ENCODE peak calls at places on chromosome 15, in five cellular contexts. E is lower lobe of right lung, I is RWPE1, N is HepG2, B is left lung. V is an unnamed sample.

GRCh38 chr15:101490922-101491738 is 1.6 kb upstream of the PCSK6 start:
- DNase-seq in B (no peak), I (peak; percentile 42), E (no peak), N (no peak), V (peak; percentile 17)

GRCh38 chr15:31197497-31198414 is 96.2 kb upstream of the TRPM1 start:
- DNase-seq in E (peak; percentile 76), N (peak; percentile 33), B (peak; percentile 57), I (no peak), V (no peak)

GRCh38 chr15:79640206-79640605 is 208.1 kb downstream of the MINAR1 start:
- DNase-seq in I (peak; percentile 49), E (no peak), B (peak; percentile 46), N (peak; percentile 7), V (no peak)

GRCh38 chr15:81312790-81313543 is 11.0 kb downstream of the STARD5 start:
- DNase-seq in I (peak; percentile 95), B (peak; percentile 80), N (no peak), E (peak; percentile 73), V (peak; percentile 62)

GRCh38 chr15:76340198-76340801 is 3.7 kb downstream of the ISL2 start:
- DNase-seq in N (no peak), E (peak; percentile 52), I (no peak), B (no peak), V (no peak)

GRCh38 chr15:49328941-49329340 is 94.1 kb upstream of the FGF7 start:
- DNase-seq in I (no peak), N (no peak), B (no peak), E (no peak), V (no peak)

GRCh38 chr15:40441012-40441735 is 421 bp downstream of the BAHD1 start:
- DNase-seq in E (peak; percentile 61), B (no peak), I (no peak), N (no peak), V (no peak)

GRCh38 chr15:60634815-60635214 is 155.9 kb upstream of the ICE2 start:
- DNase-seq in B (no peak), I (no peak), E (no peak), N (no peak), V (no peak)

GRCh38 chr15:45648521-45649200 is 13.8 kb downstream of the SQOR start:
- DNase-seq in N (peak; percentile 76), I (peak; percentile 81), B (no peak), E (no peak), V (no peak)

GRCh38 chr15:80173022-80173759 is 20.4 kb downstream of the FAH start:
- DNase-seq in N (peak; percentile 77), B (peak; percentile 73), E (peak; percentile 79), I (peak; percentile 61), V (peak; percentile 72)

GRCh38 chr15:88644741-88645140 is 5.9 kb downstream of the ISG20 start:
- DNase-seq in B (no peak), N (no peak), I (no peak), E (no peak), V (no peak)

GRCh38 chr15:77037475-77038209 is 33.3 kb downstream of the TSPAN3 start:
- DNase-seq in N (no peak), E (peak; percentile 34), B (no peak), I (no peak), V (peak; percentile 17)

GRCh38 chr15:81940467-81941451 is 105.1 kb downstream of the MEX3B start:
- DNase-seq in N (no peak), I (peak; percentile 26), E (no peak), B (no peak), V (no peak)

GRCh38 chr15:99845009-99845408 is 111.8 kb upstream of the LYSMD4 start:
- DNase-seq in E (no peak), N (no peak), I (peak; percentile 6), B (no peak), V (no peak)

GRCh38 chr15:28098360-28098765 is 752 bp downstream of the OCA2 start:
- DNase-seq in B (no peak), I (no peak), E (no peak), N (no peak), V (no peak)

GRCh38 chr15:85755942-85756341 is 38.8 kb downstream of the KLHL25 start:
- DNase-seq in N (no peak), B (peak; percentile 22), I (no peak), E (no peak), V (no peak)

GRCh38 chr15:40372966-40373365 is 9.6 kb upstream of the KNSTRN start:
- DNase-seq in N (no peak), I (no peak), B (no peak), E (no peak), V (no peak)

GRCh38 chr15:74540135-74540760 is 772 bp upstream of the ARID3B start:
- DNase-seq in I (no peak), E (no peak), B (no peak), N (peak; percentile 38), V (peak; percentile 32)

GRCh38 chr15:99403597-99403996 is 152.3 kb downstream of the LRRC28 start:
- DNase-seq in I (no peak), B (no peak), E (no peak), N (no peak), V (no peak)

GRCh38 chr15:33310481-33311311 is at the start of gene RYR3:
- DNase-seq in B (peak; percentile 36), N (no peak), I (no peak), E (no peak), V (no peak)

GRCh38 chr15:29056839-29057450 is 171.2 kb downstream of the APBA2 start:
- DNase-seq in N (no peak), E (no peak), B (no peak), I (no peak), V (no peak)

GRCh38 chr15:66941791-66942190 is 123.6 kb upstream of the SMAD3 start:
- DNase-seq in I (no peak), E (no peak), B (no peak), N (no peak), V (no peak)

GRCh38 chr15:59200560-59200959 is 6.1 kb upstream of the LDHAL6B start:
- DNase-seq in B (no peak), I (peak; percentile 22), N (no peak), E (no peak), V (no peak)

DNA sequence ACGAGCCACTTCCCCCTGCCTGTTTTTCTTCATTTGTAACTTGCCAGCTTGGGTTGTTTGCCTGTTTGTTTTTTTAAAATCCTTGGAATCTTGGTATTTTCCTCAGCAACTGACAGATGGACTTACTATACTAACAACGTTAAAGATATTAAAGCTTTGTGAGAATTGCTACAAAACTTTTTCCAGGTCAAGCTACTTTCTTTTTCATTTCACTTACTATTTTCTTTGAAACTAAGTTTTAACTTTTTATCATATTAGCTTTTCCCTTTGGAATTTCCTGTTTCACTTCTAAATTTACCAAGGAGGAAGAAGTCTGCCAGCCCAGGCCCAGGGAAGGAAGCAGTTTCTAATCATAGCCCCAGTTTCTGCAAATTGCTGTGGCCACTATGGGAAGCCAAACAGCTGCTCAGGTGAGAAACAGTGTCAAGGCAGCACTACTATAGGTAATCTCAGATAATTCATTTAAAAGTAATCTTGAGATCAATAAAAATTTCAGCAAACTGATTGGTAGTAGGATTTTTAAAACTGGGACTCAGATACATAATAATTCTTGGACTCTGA is 18.4 kb downstream of the CYFIP1 start:
- DNase-seq in E (no peak), N (no peak), B (no peak), I (no peak), V (no peak)
- H3K27ac ChIP-seq in E (peak overlapping the region; percentile 67), N (no peak overlapping the region), B (no peak overlapping the region), I (peak overlapping the region; percentile 86), V (peak overlapping the region; percentile 35)

GRCh38 chr15:70318996-70319465 is 221.3 kb upstream of the TLE3 start:
- DNase-seq in E (no peak), N (no peak), B (no peak), I (peak; percentile 14), V (no peak)

GRCh38 chr15:70318594-70318993 is 220.9 kb upstream of the TLE3 start:
- DNase-seq in E (no peak), B (no peak), I (no peak), N (no peak), V (no peak)

GRCh38 chr15:70321106-70321809 is 223.5 kb upstream of the TLE3 start:
- DNase-seq in E (no peak), B (no peak), I (no peak), N (no peak), V (no peak)

GRCh38 chr15:70319466-70319865 is 221.7 kb upstream of the TLE3 start:
- DNase-seq in I (no peak), E (no peak), B (no peak), N (no peak), V (no peak)

DNA sequence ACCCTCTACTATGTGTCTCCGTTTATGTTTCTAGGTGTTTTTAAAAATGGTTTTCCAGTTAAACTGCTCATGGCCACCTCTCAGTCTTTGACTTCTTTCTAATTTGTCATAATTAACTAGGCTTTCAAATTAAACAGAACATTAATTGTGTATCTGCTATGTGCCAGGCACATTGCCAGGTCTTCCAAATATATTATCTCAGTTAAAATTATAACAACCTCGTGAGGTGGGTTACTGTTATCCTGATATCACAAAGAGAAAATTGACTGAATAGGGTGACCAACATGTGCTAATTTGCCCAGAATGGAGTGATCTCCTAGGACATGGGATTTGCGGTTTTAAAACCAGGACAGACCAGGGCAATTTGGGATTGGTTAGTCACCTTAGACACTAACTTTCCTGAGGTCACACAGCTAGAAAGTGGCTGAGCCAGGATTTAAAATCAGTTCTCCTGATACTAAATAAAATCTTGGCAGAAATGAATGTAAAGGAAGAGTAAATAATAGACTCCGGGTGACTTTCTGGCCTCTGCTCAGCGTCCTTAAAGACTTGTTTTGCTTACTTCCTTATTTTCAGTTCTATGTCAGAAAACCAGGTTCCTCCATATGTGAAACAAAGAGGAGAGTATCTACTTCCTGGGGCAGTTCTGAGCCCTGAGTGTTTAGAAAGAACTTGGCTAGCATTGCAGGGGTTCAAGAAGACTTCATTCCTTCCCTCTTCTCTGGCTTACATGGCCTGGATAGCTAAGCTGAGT is 222.5 kb upstream of the TLE3 start:
- DNase-seq in N (no peak), E (no peak), I (no peak), B (no peak), V (no peak)
- H3K27ac ChIP-seq in N (no peak overlapping the region), E (peak overlapping the region; percentile 3), I (no peak overlapping the region), B (no peak overlapping the region), V (no peak overlapping the region)

GRCh38 chr15:43096411-43096810 is 9.4 kb downstream of the UBR1 start:
- DNase-seq in E (no peak), I (no peak), B (no peak), N (no peak), V (no peak)
- H3K27ac ChIP-seq in E (no peak overlapping the region), I (no peak overlapping the region), B (no peak overlapping the region), N (no peak overlapping the region), V (no peak overlapping the region)

GRCh38 chr15:64383760-64384159 is 2.5 kb upstream of the PCLAF start:
- DNase-seq in E (no peak), B (no peak), N (no peak), I (no peak), V (no peak)

GRCh38 chr15:64381000-64381751 is at the start of gene PCLAF:
- DNase-seq in B (peak; percentile 96), I (peak; percentile 98), E (peak; percentile 95), N (peak; percentile 96), V (peak; percentile 97)

DNA sequence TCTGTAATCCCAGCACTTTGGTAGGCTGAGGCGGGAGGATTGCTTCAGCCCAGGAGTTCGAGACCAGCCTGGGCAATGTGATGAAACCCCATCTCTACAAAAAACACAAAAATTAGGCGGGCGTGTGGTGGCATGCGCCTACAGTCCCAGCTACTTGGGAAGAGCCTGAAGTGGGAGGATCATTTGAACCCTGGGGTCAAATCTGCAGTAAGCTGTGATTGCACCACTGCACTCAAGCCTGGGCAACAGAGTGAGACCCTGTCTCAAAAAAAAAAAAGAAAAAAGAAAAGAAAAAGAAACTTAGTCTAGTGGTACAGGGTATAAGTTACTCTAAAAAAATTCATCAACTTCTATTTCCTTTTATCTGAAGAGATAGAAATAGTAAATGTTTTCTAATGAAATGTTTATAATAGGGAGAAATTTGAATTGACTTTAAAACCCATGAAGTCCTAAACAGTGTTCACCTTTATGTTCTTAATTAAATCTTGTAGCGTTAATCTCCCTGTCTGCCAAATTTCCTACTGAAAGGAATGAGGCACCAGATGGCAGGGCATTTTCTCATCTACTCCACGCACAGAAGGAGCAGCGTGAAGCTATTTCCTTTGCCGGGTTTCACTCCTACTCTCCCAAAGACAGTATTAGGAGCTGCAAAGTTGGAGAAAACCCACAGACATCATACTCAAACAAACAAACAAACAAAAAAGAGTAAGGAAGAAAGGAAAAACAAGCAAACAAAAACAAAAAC is 1.9 kb downstream of the PCLAF start:
- DNase-seq in I (no peak), B (no peak), E (no peak), N (no peak), V (no peak)
- H3K27ac ChIP-seq in I (peak overlapping the region; percentile 66), B (no peak overlapping the region), E (no peak overlapping the region), N (no peak overlapping the region), V (no peak overlapping the region)

V was measured in colonic mucosa.